ENCODE peak calls at places on chromosomes 4 and X, in eight cellular contexts. X is right lobe of liver, U is heart left ventricle, Q is astrocyte of the spinal cord, P is ELR, G is KG1, I is NCI-H1092 treated with DMSO at 0.1 percent for 48 hours, D is NCI-H510A. K is an unnamed sample.

GRCh38 chrX:397575-397974 is 10.9 kb upstream of the PPP2R3B start:
- DNase-seq in U (peak; percentile 65), G (no peak), D (no peak), I (no peak), X (no peak), Q (peak; percentile 59), P (peak; percentile 39), K (peak; percentile 99)

GRCh38 chr4:36081185-36081584 is 163.1 kb downstream of the ARAP2 start:
- DNase-seq in D (no peak), Q (no peak), P (peak; percentile 29), U (no peak), G (no peak), I (no peak), X (no peak), K (no peak)

GRCh38 chr4:65383589-65384305 is 286.5 kb downstream of the EPHA5 start:
- DNase-seq in Q (peak; percentile 43), D (no peak), P (peak; percentile 85), G (no peak), U (no peak), X (no peak), I (no peak), K (peak; percentile 5)

GRCh38 chr4:121192500-121192899 is 28.4 kb upstream of the TNIP3 start:
- DNase-seq in P (peak; percentile 56), U (no peak), Q (peak; percentile 49), I (peak; percentile 18), X (no peak), D (no peak), G (no peak), K (peak; percentile 57)

GRCh38 chr4:80711956-80712355 is 318.6 kb upstream of the BMP3 start:
- DNase-seq in I (no peak), U (no peak), X (no peak), D (no peak), G (no peak), Q (no peak), P (no peak), K (no peak)

GRCh38 chr4:1874207-1874606 is 3.0 kb downstream of the NSD2 start:
- DNase-seq in U (no peak), X (no peak), P (no peak), I (no peak), D (no peak), G (no peak), Q (no peak), K (no peak)

GRCh38 chr4:140755811-140756291 is 334 bp downstream of the TBC1D9 start:
- DNase-seq in P (peak; percentile 52), Q (peak; percentile 59), I (peak; percentile 76), G (no peak), U (peak; percentile 42), D (peak; percentile 45), X (peak; percentile 54), K (peak; percentile 58)

GRCh38 chr4:24557036-24558022 is 27.0 kb downstream of the DHX15 start:
- DNase-seq in D (no peak), U (no peak), Q (no peak), G (no peak), X (no peak), P (peak; percentile 47), I (no peak), K (no peak)

GRCh38 chrX:24357101-24357500 is 3.3 kb upstream of the SUPT20HL1 start:
- DNase-seq in D (no peak), G (no peak), U (no peak), Q (no peak), P (peak; percentile 25), I (no peak), X (no peak), K (no peak)

GRCh38 chr4:183165371-183165770 is 66.3 kb downstream of the WWC2 start:
- DNase-seq in I (no peak), Q (no peak), P (no peak), D (no peak), G (no peak), X (no peak), U (no peak), K (no peak)

GRCh38 chr4:177726111-177726510 is 283.9 kb upstream of the AGA start:
- DNase-seq in Q (peak; percentile 16), G (no peak), I (no peak), U (no peak), P (peak; percentile 61), X (no peak), D (no peak), K (no peak)

GRCh38 chrX:103362504-103362903 is 6.2 kb downstream of the TCEAL9 start:
- DNase-seq in D (no peak), U (no peak), P (peak; percentile 79), G (no peak), I (no peak), X (no peak), Q (no peak), K (peak; percentile 18)

GRCh38 chr4:71559957-71560541 is 221.2 kb downstream of the SLC4A4 start:
- DNase-seq in D (no peak), X (no peak), G (no peak), I (no peak), P (peak; percentile 66), U (no peak), Q (peak; percentile 76), K (peak; percentile 12)

GRCh38 chrX:140733766-140734342 is 24.3 kb downstream of the LINC00632 start:
- DNase-seq in X (no peak), G (no peak), Q (peak; percentile 45), U (no peak), D (no peak), P (peak; percentile 64), I (peak; percentile 4), K (peak; percentile 29)

GRCh38 chr4:172758586-172759340 is 409.8 kb upstream of the GALNT7 start:
- DNase-seq in D (no peak), Q (peak; percentile 54), P (peak; percentile 81), I (no peak), U (no peak), X (no peak), G (no peak), K (peak; percentile 13)

GRCh38 chr4:5887361-5888221 is 5.3 kb downstream of the CRMP1 start:
- DNase-seq in Q (no peak), U (no peak), P (no peak), D (no peak), I (no peak), G (no peak), X (no peak), K (peak; percentile 76)

GRCh38 chr4:76874176-76874575 is 23.8 kb downstream of the SOWAHB start:
- DNase-seq in U (no peak), X (no peak), Q (no peak), I (no peak), G (no peak), P (peak; percentile 22), D (no peak), K (no peak)

GRCh38 chrX:2502668-2503519 is 2.1 kb upstream of the DHRSX start:
- DNase-seq in G (no peak), X (peak; percentile 35), P (peak; percentile 21), Q (no peak), I (no peak), D (no peak), U (no peak), K (no peak)

GRCh38 chr4:5894266-5894665 is 1.4 kb upstream of the CRMP1 start:
- DNase-seq in I (peak; percentile 38), G (no peak), U (no peak), D (no peak), X (no peak), Q (no peak), P (no peak), K (peak; percentile 32)

K was measured in myocyte.